ENCODE peak calls at places on chromosomes 4 and X, in four cellular contexts. A, K, C and T are unnamed samples.
A peak's percentile ranks its signal among the peaks of the same experiment; 100 is the strongest.

GRCh38 chrX:105765691-105766090 is 56.6 kb upstream of the NRK start:
- DNase-seq in K (no peak), A (no peak), C (peak; percentile 0), T (no peak)

GRCh38 chr4:164023214-164023613 is 528.7 kb downstream of the TMA16 start:
- DNase-seq in K (no peak), C (no peak), A (no peak), T (no peak)

GRCh38 chr4:117900832-117901231 is 133.5 kb upstream of the NDST3 start:
- DNase-seq in C (no peak), K (no peak), A (no peak), T (no peak)

GRCh38 chr4:7763788-7764187 is 175.9 kb downstream of the AFAP1 start:
- DNase-seq in A (no peak), K (no peak), C (no peak), T (no peak)

GRCh38 chr4:4762909-4763814 is 96.3 kb upstream of the MSX1 start:
- DNase-seq in A (peak; percentile 38), K (no peak), C (no peak), T (peak; percentile 58)

GRCh38 chr4:106818764-106819163 is 217.3 kb downstream of the DKK2 start:
- DNase-seq in C (no peak), A (no peak), K (no peak), T (no peak)

GRCh38 chr4:48064349-48064748 is 47.8 kb downstream of the NIPAL1 start:
- DNase-seq in K (no peak), A (no peak), C (no peak), T (no peak)

GRCh38 chr4:4866833-4867744 is 7.6 kb downstream of the MSX1 start:
- DNase-seq in C (no peak), K (no peak), A (peak; percentile 83), T (no peak)

GRCh38 chr4:3285558-3286334 is 7.1 kb upstream of the RGS12 start:
- DNase-seq in K (no peak), A (peak; percentile 10), C (peak; percentile 56), T (no peak)

GRCh38 chr4:108129226-108129625 is 39.5 kb downstream of the LEF1 start:
- DNase-seq in A (no peak), K (no peak), C (no peak), T (no peak)

GRCh38 chr4:30948653-30949052 is 228.5 kb downstream of the PCDH7 start:
- DNase-seq in A (no peak), C (no peak), K (no peak), T (no peak)

GRCh38 chr4:94452476-94453300 is 946 bp downstream of the PDLIM5 start:
- DNase-seq in K (peak; percentile 77), C (peak; percentile 81), A (peak; percentile 64), T (peak; percentile 56)

GRCh38 chr4:56077676-56078075 is 128.9 kb downstream of the CEP135 start:
- DNase-seq in A (no peak), K (no peak), C (no peak), T (no peak)

GRCh38 chr4:102623622-102624021 is 122.5 kb downstream of the NFKB1 start:
- DNase-seq in C (peak; percentile 77), K (peak; percentile 55), A (peak; percentile 20), T (peak; percentile 38)

GRCh38 chrX:137195991-137196390 is 162.2 kb upstream of the GPR101 start:
- DNase-seq in A (no peak), K (no peak), C (no peak), T (no peak)

GRCh38 chrX:148049441-148049840 is 68.3 kb downstream of the FMR1NB start:
- DNase-seq in K (peak; percentile 35), C (peak; percentile 22), A (no peak), T (peak; percentile 37)

GRCh38 chrX:37332987-37333658 is 16.0 kb upstream of the PRRG1 start:
- DNase-seq in K (no peak), A (no peak), C (no peak), T (no peak)

GRCh38 chrX:67544871-67545771 is 1.3 kb downstream of the AR start:
- DNase-seq in K (peak; percentile 0), A (peak; percentile 19), C (no peak), T (no peak)

GRCh38 chr4:166323250-166323649 is 450.2 kb downstream of the TLL1 start:
- DNase-seq in C (no peak), K (no peak), A (no peak), T (no peak)

GRCh38 chrX:10032147-10032546 is 65.0 kb downstream of the CLDN34 start:
- DNase-seq in C (no peak), A (no peak), K (peak; percentile 3), T (no peak)

GRCh38 chrX:38215141-38215540 is 5.5 kb downstream of the SRPX start:
- DNase-seq in K (no peak), C (no peak), A (no peak), T (no peak)

GRCh38 chrX:132118361-132118760 is 9.5 kb downstream of the FRMD7 start:
- DNase-seq in K (peak; percentile 14), C (no peak), A (peak; percentile 14), T (no peak)

GRCh38 chr4:106690487-106690886 is 321.9 kb upstream of the GIMD1 start:
- DNase-seq in A (no peak), C (no peak), K (no peak), T (no peak)

GRCh38 chr4:145878501-145879435 is 59.9 kb downstream of the ZNF827 start:
- DNase-seq in K (no peak), C (no peak), A (no peak), T (peak; percentile 26)

GRCh38 chrX:2497961-2498780 is 2.6 kb downstream of the DHRSX start:
- DNase-seq in K (no peak), C (peak; percentile 97), A (no peak), T (no peak)

GRCh38 chrX:132858018-132858417 is 100.4 kb downstream of the HS6ST2 start:
- DNase-seq in C (no peak), A (no peak), K (no peak), T (no peak)

GRCh38 chr4:125265846-125266245 is 48.9 kb upstream of the FAT4 start:
- DNase-seq in C (no peak), A (no peak), K (no peak), T (no peak)

GRCh38 chrX:96314974-96315373 is 369.7 kb upstream of the DIAPH2 start:
- DNase-seq in K (no peak), C (peak; percentile 0), A (no peak), T (no peak)

GRCh38 chr4:109211671-109212070 is 90.8 kb downstream of the COL25A1 start:
- DNase-seq in K (no peak), C (no peak), A (no peak), T (no peak)

GRCh38 chr4:109209647-109210046 is 92.8 kb downstream of the COL25A1 start:
- DNase-seq in K (no peak), C (no peak), A (no peak), T (no peak)

GRCh38 chr4:109206610-109207009 is 95.8 kb downstream of the COL25A1 start:
- DNase-seq in C (no peak), K (no peak), A (peak; percentile 12), T (peak; percentile 16)

GRCh38 chr4:109205186-109205585 is 97.3 kb downstream of the COL25A1 start:
- DNase-seq in A (no peak), C (no peak), K (no peak), T (peak; percentile 27)

DNA sequence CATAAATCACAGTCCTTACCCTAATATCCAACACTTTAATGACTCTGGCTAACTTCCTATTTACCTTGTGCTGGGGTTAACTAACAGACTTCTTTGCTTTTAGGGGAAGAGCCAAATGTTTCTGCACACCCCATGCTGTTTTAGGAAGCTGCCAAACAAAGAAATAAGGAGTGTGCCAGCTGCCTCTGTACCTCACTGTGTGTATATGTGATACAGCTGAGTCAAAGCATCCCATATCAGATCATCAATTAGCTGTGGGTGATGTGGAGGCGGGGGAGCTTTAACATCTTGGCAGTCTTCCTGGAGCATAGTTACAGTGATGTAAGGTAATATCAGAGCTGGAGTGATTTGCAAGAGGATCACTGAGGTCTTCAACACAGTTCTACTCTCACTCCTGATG is 95.4 kb downstream of the COL25A1 start:
- DNase-seq in K (no peak), A (no peak), C (no peak), T (peak; percentile 52)
- TF ChIP-seq ELF4 in K (no peak), A (no peak), C (no peak), T (no peak)

DNA sequence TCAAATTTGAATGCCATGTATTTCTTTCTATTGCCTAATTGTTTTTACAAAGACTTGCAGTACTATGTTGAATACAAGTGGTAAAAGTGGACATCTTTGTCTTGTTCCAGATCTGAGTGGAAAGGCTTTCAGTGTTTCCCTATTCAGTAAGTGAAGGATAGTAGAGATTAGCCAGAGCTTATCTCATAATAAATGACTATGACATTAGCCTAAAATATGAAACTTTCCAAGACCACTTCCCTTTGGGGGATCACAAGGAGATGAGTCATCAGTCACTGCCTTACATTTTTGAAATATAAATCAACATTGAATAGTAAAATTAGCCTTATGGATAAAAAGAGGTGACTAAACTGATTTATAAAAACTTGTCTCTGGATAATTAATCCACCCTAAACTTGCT is 554.1 kb upstream of the MAGEB2 start:
- DNase-seq in A (no peak), C (no peak), K (no peak), T (no peak)
- TF ChIP-seq SP1 in A (no peak), C (no peak), K (no peak), T (no peak)

DNA sequence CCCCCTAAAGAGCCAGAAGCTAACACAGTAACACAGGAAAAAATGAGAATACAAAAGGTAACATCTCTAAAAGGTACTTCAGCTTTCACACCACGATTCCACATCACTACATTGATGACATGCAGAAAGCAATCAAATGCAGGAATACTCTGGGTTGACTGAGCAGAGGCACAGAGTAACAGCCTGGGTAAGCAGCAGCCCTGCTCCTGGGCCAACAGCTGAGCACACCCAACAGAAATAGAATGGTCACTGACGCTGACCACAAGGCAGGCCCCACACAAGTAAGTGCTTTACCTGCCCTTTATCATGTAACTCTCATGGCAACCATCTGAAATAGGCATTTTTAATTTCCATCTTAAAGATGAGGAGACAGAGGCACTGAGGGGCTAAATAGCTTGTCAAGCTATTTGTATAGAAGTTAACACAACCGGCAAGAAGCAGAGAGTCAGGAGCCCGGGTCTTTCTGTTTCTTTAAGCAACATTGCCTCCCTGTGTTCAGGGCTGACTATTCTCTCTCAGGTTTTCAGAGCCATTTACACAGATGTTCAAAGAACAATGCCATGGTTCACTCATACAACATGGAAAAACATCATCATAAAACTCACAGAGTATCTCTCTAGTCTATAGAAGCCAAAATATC is 168.9 kb downstream of the ZNF674 start:
- DNase-seq in C (peak; percentile 57), A (peak; percentile 11), K (peak; percentile 2), T (peak; percentile 22)
- TF ChIP-seq ELF4 in C (no peak), A (no peak), K (no peak), T (no peak)

DNA sequence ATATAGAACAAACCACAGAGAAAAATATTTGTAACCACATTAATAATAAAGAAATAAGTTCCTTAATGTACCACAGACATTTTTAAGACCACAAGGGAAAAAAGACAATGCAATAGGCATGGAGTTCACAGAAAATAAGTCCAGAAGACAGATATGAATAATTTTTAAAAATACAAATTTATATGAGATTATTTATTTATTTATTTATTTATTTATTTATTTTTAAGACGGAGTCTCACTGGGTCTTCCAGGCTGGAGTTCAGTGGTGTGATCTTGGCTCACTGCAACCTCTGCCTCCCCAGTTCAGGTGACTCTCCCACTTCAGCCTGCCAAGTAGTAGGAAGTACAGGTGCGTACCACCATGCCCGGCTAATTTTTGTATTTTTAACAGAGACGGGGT is 53.7 kb downstream of the THAP9 start:
- DNase-seq in A (no peak), C (no peak), K (no peak), T (no peak)
- TF ChIP-seq SP1 in A (no peak), C (no peak), K (no peak), T (no peak)

GRCh38 chrX:73855546-73855945 is 292.5 kb downstream of the CHIC1 start:
- DNase-seq in K (peak; percentile 65), C (peak; percentile 22), A (peak; percentile 51), T (peak; percentile 68)
- TF ChIP-seq ELF4 in K (no peak), C (no peak), A (no peak), T (no peak)